ENCODE peak calls at places on chromosomes 2 and 18, in five cellular contexts. H is astrocyte of the spinal cord, V is colonic mucosa, F is uterus, J is nephron progenitor cell. N is an unnamed sample.

GRCh38 chr2:216692636-216693413 is 2.5 kb downstream of the IGFBP5 start:
- DNase-seq in V (peak; percentile 79), J (peak; percentile 94), F (peak; percentile 95), H (peak; percentile 71), N (peak; percentile 89)

GRCh38 chr2:16137080-16137755 is 196.9 kb downstream of the MYCN start:
- DNase-seq in F (no peak), J (no peak), H (no peak), V (no peak), N (no peak)

GRCh38 chr18:49819071-49819662 is 5.8 kb upstream of the ACAA2 start:
- DNase-seq in V (no peak), J (no peak), F (no peak), H (no peak), N (no peak)

GRCh38 chr2:83196225-83196624 is 1262.9 kb downstream of the SUCLG1 start:
- DNase-seq in J (no peak), V (no peak), H (peak; percentile 44), F (no peak), N (no peak)

GRCh38 chr2:96146881-96147592 is 1.8 kb upstream of the DUSP2 start:
- DNase-seq in H (no peak), V (no peak), J (no peak), F (no peak), N (no peak)

GRCh38 chr2:128235581-128235980 is 83.1 kb downstream of the HS6ST1 start:
- DNase-seq in J (no peak), H (no peak), V (no peak), F (no peak), N (peak; percentile 66)

GRCh38 chr2:35503738-35504160 is 851.8 kb upstream of the CRIM1 start:
- DNase-seq in H (peak; percentile 6), V (no peak), J (no peak), F (no peak), N (no peak)

GRCh38 chr2:40346535-40347354 is 105.1 kb downstream of the SLC8A1 start:
- DNase-seq in F (no peak), H (no peak), V (no peak), J (no peak), N (no peak)

GRCh38 chr2:96505231-96505889 is at the start of gene NEURL3:
- DNase-seq in H (peak; percentile 15), J (peak; percentile 40), V (peak; percentile 74), F (no peak), N (no peak)

GRCh38 chr2:231297108-231297908 is 98.2 kb upstream of the B3GNT7 start:
- DNase-seq in V (peak; percentile 74), F (peak; percentile 30), J (peak; percentile 69), H (peak; percentile 58), N (peak; percentile 80)

GRCh38 chr2:69180974-69181373 is 168.0 kb downstream of the ANTXR1 start:
- DNase-seq in H (no peak), J (no peak), F (no peak), V (no peak), N (no peak)

GRCh38 chr2:18267501-18267900 is 293.0 kb downstream of the RDH14 start:
- DNase-seq in F (no peak), J (no peak), V (no peak), H (no peak), N (no peak)

GRCh38 chr18:2337552-2338141 is 233.7 kb downstream of the METTL4 start:
- DNase-seq in J (no peak), F (no peak), V (peak; percentile 37), H (no peak), N (no peak)

GRCh38 chr2:167151894-167152293 is 263.6 kb downstream of the XIRP2 start:
- DNase-seq in F (no peak), J (no peak), V (no peak), H (no peak), N (no peak)

GRCh38 chr2:183536714-183537113 is 412.5 kb downstream of the NUP35 start:
- DNase-seq in H (no peak), J (no peak), V (no peak), F (no peak), N (no peak)

GRCh38 chr2:218540015-218540414 is 28.1 kb downstream of the USP37 start:
- DNase-seq in H (no peak), F (no peak), V (no peak), J (no peak), N (no peak)

GRCh38 chr18:48838166-48838775 is 112.5 kb downstream of the SMAD7 start:
- DNase-seq in H (no peak), J (no peak), V (no peak), F (no peak), N (no peak)

GRCh38 chr18:66511810-66512209 is 92.1 kb downstream of the CDH19 start:
- DNase-seq in J (no peak), V (no peak), H (peak; percentile 38), F (no peak), N (no peak)

GRCh38 chr2:14385043-14385442 is 247.5 kb upstream of the LRATD1 start:
- DNase-seq in H (no peak), V (no peak), J (no peak), F (no peak), N (no peak)

GRCh38 chr18:30485078-30485477 is 557.5 kb downstream of the DSC3 start:
- DNase-seq in F (no peak), H (no peak), V (no peak), J (no peak), N (no peak)

GRCh38 chr2:20561703-20562454 is 89.0 kb downstream of the HS1BP3 start:
- DNase-seq in H (peak; percentile 92), J (no peak), F (peak; percentile 11), V (no peak), N (no peak)

GRCh38 chr2:221372156-221372870 is 199.8 kb downstream of the EPHA4 start:
- DNase-seq in H (peak; percentile 7), F (no peak), V (no peak), J (peak; percentile 15), N (no peak)

N was measured in lower leg skin.